ENCODE peak calls at places on chromosomes 7 and 10, in nine cellular contexts. M, H, Q, O, S, D, W, P and I are unnamed samples.

GRCh38 chr10:94042001-94042813 is 48.5 kb downstream of the PLCE1 start:
- DNase-seq in M (peak; percentile 73), H (peak; percentile 81), Q (no peak), O (peak; percentile 39), S (peak; percentile 61), D (no peak), W (peak; percentile 89), P (peak; percentile 79), I (peak; percentile 23)

GRCh38 chr10:47357131-47357582 is 9.0 kb downstream of the RBP3 start:
- DNase-seq in M (no peak), H (no peak), Q (no peak), O (no peak), S (no peak), D (no peak), W (no peak), P (no peak), I (no peak)

GRCh38 chr10:77493851-77494788 is 143.5 kb downstream of the KCNMA1 start:
- DNase-seq in M (no peak), H (peak; percentile 44), Q (no peak), O (peak; percentile 36), S (peak; percentile 72), D (no peak), W (peak; percentile 61), P (peak; percentile 54), I (peak; percentile 44)

GRCh38 chr10:30160431-30160982 is 101.1 kb upstream of the JCAD start:
- DNase-seq in M (no peak), H (no peak), Q (no peak), O (peak; percentile 50), S (no peak), D (no peak), W (no peak), P (no peak), I (no peak)

GRCh38 chr10:116147162-116147906 is 125.7 kb downstream of the GFRA1 start:
- DNase-seq in M (no peak), H (no peak), Q (no peak), O (no peak), S (no peak), D (no peak), W (no peak), P (no peak), I (no peak)

GRCh38 chr10:131822694-131823245 is 78.0 kb upstream of the PPP2R2D start:
- DNase-seq in M (no peak), H (no peak), Q (no peak), O (no peak), S (no peak), D (no peak), W (no peak), P (no peak), I (no peak)

GRCh38 chr10:9877978-9878377 is 1139.7 kb upstream of the CELF2 start:
- DNase-seq in M (no peak), H (no peak), Q (no peak), O (no peak), S (no peak), D (no peak), W (no peak), P (no peak), I (no peak)

GRCh38 chr10:32182476-32182875 is 126.3 kb upstream of the KIF5B start:
- DNase-seq in M (no peak), H (no peak), Q (no peak), O (no peak), S (no peak), D (no peak), W (no peak), P (no peak), I (no peak)

GRCh38 chr10:42476101-42476500 is 162.3 kb downstream of the ZNF33B start:
- DNase-seq in M (no peak), H (no peak), Q (no peak), O (no peak), S (no peak), D (no peak), W (no peak), P (no peak), I (no peak)

GRCh38 chr7:15652776-15653290 is 33.6 kb downstream of the MEOX2 start:
- DNase-seq in M (no peak), H (no peak), Q (no peak), O (peak; percentile 8), S (no peak), D (no peak), W (no peak), P (no peak), I (no peak)

GRCh38 chr7:23523486-23524075 is 8.2 kb downstream of the TRA2A start:
- DNase-seq in M (no peak), H (no peak), Q (no peak), O (no peak), S (no peak), D (no peak), W (no peak), P (no peak), I (no peak)

GRCh38 chr10:29297678-29298077 is 8.8 kb downstream of the LYZL1 start:
- DNase-seq in M (no peak), H (peak; percentile 27), Q (no peak), O (no peak), S (peak; percentile 13), D (no peak), W (peak; percentile 16), P (no peak), I (no peak)

GRCh38 chr10:102744374-102745051 is 765 bp downstream of the WBP1L start:
- DNase-seq in M (no peak), H (no peak), Q (no peak), O (peak; percentile 41), S (peak; percentile 31), D (peak; percentile 51), W (peak; percentile 20), P (peak; percentile 16), I (no peak)

GRCh38 chr7:15495170-15495569 is 66.6 kb downstream of the AGMO start:
- DNase-seq in M (no peak), H (no peak), Q (no peak), O (peak; percentile 10), S (no peak), D (no peak), W (no peak), P (no peak), I (no peak)

GRCh38 chr10:122034149-122034756 is 45.3 kb downstream of the TACC2 start:
- DNase-seq in M (peak; percentile 41), H (peak; percentile 32), Q (peak; percentile 26), O (peak; percentile 53), S (no peak), D (no peak), W (no peak), P (peak; percentile 61), I (peak; percentile 71)

GRCh38 chr10:191703-192518 is 56.7 kb downstream of the ZMYND11 start:
- DNase-seq in M (peak; percentile 24), H (peak; percentile 86), Q (no peak), O (no peak), S (no peak), D (no peak), W (peak; percentile 59), P (peak; percentile 75), I (no peak)

GRCh38 chr10:133307776-133308430 is 769 bp downstream of the TUBGCP2 start:
- DNase-seq in M (no peak), H (peak; percentile 38), Q (peak; percentile 91), O (peak; percentile 91), S (peak; percentile 78), D (peak; percentile 63), W (peak; percentile 72), P (peak; percentile 58), I (peak; percentile 81)

GRCh38 chr7:38796636-38797501 is 112.1 kb downstream of the VPS41 start:
- DNase-seq in M (peak; percentile 16), H (peak; percentile 27), Q (peak; percentile 44), O (peak; percentile 67), S (peak; percentile 76), D (peak; percentile 20), W (peak; percentile 69), P (peak; percentile 67), I (peak; percentile 39)

GRCh38 chr7:2158331-2159175 is 74.2 kb downstream of the MAD1L1 start:
- DNase-seq in M (no peak), H (no peak), Q (peak; percentile 4), O (no peak), S (no peak), D (peak; percentile 21), W (no peak), P (no peak), I (no peak)

GRCh38 chr10:26446258-26446657 is 8.1 kb downstream of the APBB1IP start:
- DNase-seq in M (no peak), H (no peak), Q (no peak), O (no peak), S (no peak), D (no peak), W (no peak), P (no peak), I (no peak)
- H3K4me3 ChIP-seq in M (no peak overlapping the region), H (no peak overlapping the region), Q (no peak overlapping the region), O (no peak overlapping the region), S (no peak overlapping the region), D (no peak overlapping the region), W (no peak overlapping the region), P (no peak overlapping the region), I (no peak overlapping the region)

GRCh38 chr7:96347471-96347870 is 25.6 kb upstream of the SLC25A13 start:
- DNase-seq in M (no peak), H (no peak), Q (no peak), O (no peak), S (no peak), D (no peak), W (no peak), P (no peak), I (no peak)
- H3K4me3 ChIP-seq in M (no peak overlapping the region), H (no peak overlapping the region), Q (no peak overlapping the region), O (no peak overlapping the region), S (no peak overlapping the region), D (no peak overlapping the region), W (no peak overlapping the region), P (no peak overlapping the region), I (no peak overlapping the region)

DNA sequence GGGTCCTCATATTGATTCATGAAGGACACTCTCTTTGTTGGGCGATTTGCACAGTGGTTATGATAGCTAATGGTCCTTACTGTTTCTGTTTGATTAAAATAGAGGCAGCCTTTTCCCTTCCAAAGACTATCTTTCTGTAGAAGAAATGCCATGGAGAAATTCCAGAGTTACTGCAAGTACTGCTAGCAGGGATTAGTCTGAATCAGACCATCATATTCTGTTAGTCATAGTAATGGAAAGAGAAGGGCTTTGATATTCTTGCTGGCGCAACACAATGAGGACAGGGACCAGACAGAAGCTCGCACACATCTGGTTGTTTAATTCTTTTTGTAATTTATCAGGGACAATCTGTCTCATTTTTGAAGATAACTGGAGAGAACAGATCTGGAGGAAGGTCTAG is 304.5 kb upstream of the FZD8 start:
- DNase-seq in M (peak; percentile 16), H (no peak), Q (no peak), O (no peak), S (no peak), D (no peak), W (no peak), P (peak; percentile 37), I (no peak)
- H3K4me3 ChIP-seq in M (no peak overlapping the region), H (no peak overlapping the region), Q (no peak overlapping the region), O (no peak overlapping the region), S (no peak overlapping the region), D (no peak overlapping the region), W (no peak overlapping the region), P (no peak overlapping the region), I (no peak overlapping the region)

DNA sequence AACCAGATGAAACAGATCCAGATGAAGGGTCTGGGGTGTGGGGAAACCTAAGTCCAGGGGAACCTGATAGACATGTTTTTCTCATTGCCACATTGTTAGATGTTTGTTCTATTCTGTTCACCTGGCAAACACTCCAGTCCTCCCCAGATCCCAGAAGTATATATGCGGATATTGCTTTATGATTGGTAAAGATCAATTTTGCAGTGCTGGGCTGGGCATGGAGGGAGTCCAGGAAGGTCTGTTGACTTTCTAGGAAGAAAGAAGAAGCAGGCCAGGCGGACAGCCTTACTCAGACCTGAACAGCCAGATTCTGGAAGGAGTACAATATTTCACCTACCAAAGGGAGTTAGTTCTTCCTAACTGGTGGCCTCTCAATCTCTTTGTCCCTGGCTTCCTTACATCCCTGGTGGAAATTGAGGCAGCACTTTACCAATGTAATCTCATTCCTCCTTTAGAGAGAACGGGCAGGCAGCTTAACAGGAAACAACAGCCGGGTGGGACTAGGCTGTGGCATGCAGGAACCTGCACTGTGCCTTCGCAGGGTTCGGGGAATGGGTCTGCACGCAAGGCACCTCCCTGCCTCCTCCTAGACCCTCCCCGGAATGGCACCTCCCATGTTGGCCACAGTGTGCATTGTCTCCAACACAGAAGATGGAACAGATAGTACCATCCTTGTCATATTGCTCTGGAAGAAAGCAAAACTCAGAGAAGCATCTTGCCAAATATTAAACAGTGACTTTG is 931 bp downstream of the GIMAP6 start:
- DNase-seq in M (no peak), H (no peak), Q (no peak), O (no peak), S (no peak), D (no peak), W (no peak), P (no peak), I (no peak)
- H3K4me3 ChIP-seq in M (no peak overlapping the region), H (no peak overlapping the region), Q (peak overlapping the region; percentile 28), O (no peak overlapping the region), S (no peak overlapping the region), D (no peak overlapping the region), W (no peak overlapping the region), P (no peak overlapping the region), I (no peak overlapping the region)